ENCODE peak calls at places on chromosome 18, in ten cellular contexts. F, A, Z, L, M, C, N, J, T and Y are unnamed samples.

GRCh38 chr18:45820144-45820745 is 5.2 kb upstream of the SIGLEC15 start:
- DNase-seq in F (no peak), A (no peak), Z (no peak), L (no peak), M (peak; percentile 74), C (no peak), N (no peak), J (no peak), T (no peak), Y (no peak)

GRCh38 chr18:5584751-5585417 is 41.1 kb upstream of the EPB41L3 start:
- DNase-seq in F (no peak), A (no peak), Z (no peak), L (no peak), M (no peak), C (peak; percentile 19), N (peak; percentile 34), J (peak; percentile 13), T (no peak), Y (no peak)

GRCh38 chr18:44409524-44409923 is 271.2 kb upstream of the SETBP1 start:
- DNase-seq in F (no peak), A (no peak), Z (no peak), L (no peak), M (no peak), C (no peak), N (no peak), J (no peak), T (no peak), Y (no peak)

GRCh38 chr18:51527826-51528225 is 330.3 kb upstream of the MEX3C start:
- DNase-seq in F (no peak), A (no peak), Z (no peak), L (no peak), M (no peak), C (no peak), N (no peak), J (no peak), T (no peak), Y (no peak)

GRCh38 chr18:3649559-3650426 is 199.8 kb downstream of the TGIF1 start:
- DNase-seq in F (no peak), A (peak; percentile 78), Z (peak; percentile 50), L (no peak), M (peak; percentile 35), C (no peak), N (peak; percentile 77), J (peak; percentile 67), T (peak; percentile 19), Y (no peak)

GRCh38 chr18:41992066-41992465 is 37.0 kb downstream of the PIK3C3 start:
- DNase-seq in F (no peak), A (no peak), Z (no peak), L (no peak), M (no peak), C (no peak), N (no peak), J (no peak), T (no peak), Y (no peak)

GRCh38 chr18:49628993-49629795 is 67.3 kb downstream of the LIPG start:
- DNase-seq in F (peak; percentile 49), A (no peak), Z (no peak), L (peak; percentile 29), M (peak; percentile 71), C (no peak), N (peak; percentile 42), J (no peak), T (peak; percentile 74), Y (no peak)

GRCh38 chr18:58044370-58045264 is 591 bp downstream of the NEDD4L start:
- DNase-seq in F (peak; percentile 64), A (peak; percentile 75), Z (peak; percentile 44), L (peak; percentile 78), M (peak; percentile 87), C (peak; percentile 79), N (peak; percentile 42), J (peak; percentile 35), T (peak; percentile 62), Y (no peak)

GRCh38 chr18:50875966-50876536 is 2.9 kb upstream of the ME2 start:
- DNase-seq in F (peak; percentile 47), A (no peak), Z (no peak), L (no peak), M (no peak), C (peak; percentile 56), N (no peak), J (no peak), T (no peak), Y (no peak)

GRCh38 chr18:60372141-60372540 is 434 bp downstream of the MC4R start:
- DNase-seq in F (no peak), A (no peak), Z (no peak), L (no peak), M (peak; percentile 44), C (peak; percentile 5), N (no peak), J (no peak), T (no peak), Y (no peak)

GRCh38 chr18:23259701-23260661 is 124.7 kb downstream of the CABLES1 start:
- DNase-seq in F (peak; percentile 79), A (peak; percentile 89), Z (peak; percentile 84), L (peak; percentile 89), M (peak; percentile 94), C (peak; percentile 99), N (peak; percentile 66), J (peak; percentile 89), T (peak; percentile 81), Y (no peak)

GRCh38 chr18:40962784-40963183 is 992.2 kb upstream of the PIK3C3 start:
- DNase-seq in F (no peak), A (no peak), Z (no peak), L (no peak), M (no peak), C (no peak), N (no peak), J (peak; percentile 45), T (no peak), Y (no peak)

GRCh38 chr18:32956591-32957310 is 183.9 kb upstream of the KLHL14 start:
- DNase-seq in F (no peak), A (no peak), Z (no peak), L (no peak), M (no peak), C (peak; percentile 19), N (peak; percentile 85), J (no peak), T (peak; percentile 11), Y (no peak)

GRCh38 chr18:58996131-58996632 is 131.5 kb downstream of the ZNF532 start:
- DNase-seq in F (no peak), A (peak; percentile 72), Z (no peak), L (no peak), M (no peak), C (no peak), N (peak; percentile 80), J (peak; percentile 43), T (no peak), Y (no peak)

GRCh38 chr18:72991379-72991778 is 123.6 kb upstream of the NETO1 start:
- DNase-seq in F (no peak), A (no peak), Z (no peak), L (no peak), M (no peak), C (no peak), N (no peak), J (no peak), T (no peak), Y (no peak)

GRCh38 chr18:48139427-48140347 is 209.2 kb upstream of the SMAD2 start:
- DNase-seq in F (peak; percentile 94), A (no peak), Z (no peak), L (no peak), M (no peak), C (no peak), N (no peak), J (peak; percentile 50), T (peak; percentile 85), Y (no peak)

GRCh38 chr18:46301081-46301480 is 196.9 kb downstream of the HAUS1 start:
- DNase-seq in F (no peak), A (peak; percentile 31), Z (no peak), L (no peak), M (peak; percentile 24), C (no peak), N (no peak), J (no peak), T (no peak), Y (no peak)

DNA sequence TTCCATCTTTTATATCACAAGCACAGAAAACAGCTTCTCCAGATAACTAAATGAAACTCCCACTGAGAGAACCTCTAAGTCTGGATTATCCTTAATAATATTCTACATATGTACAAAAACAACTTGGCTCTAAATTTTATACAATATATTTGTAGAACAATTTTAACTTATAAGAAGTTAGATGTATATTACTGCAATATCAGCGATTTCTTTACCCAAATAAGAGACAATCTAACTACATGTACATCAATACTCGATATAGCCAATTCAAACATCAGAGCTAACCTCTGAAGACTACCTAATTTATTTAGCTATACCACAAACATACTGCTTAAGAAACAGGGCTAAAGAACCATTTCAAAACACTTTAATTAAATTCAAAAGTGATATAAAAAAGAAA is 148.6 kb downstream of the ROCK1 start:
- DNase-seq in F (no peak), A (no peak), Z (no peak), L (no peak), M (no peak), C (no peak), N (no peak), J (no peak), T (no peak), Y (no peak)
- H3K36me3 ChIP-seq in F (no peaks in the 10 kb centered on the region), A (peaks cover 23% of the 10 kb centered on the region), Z (peaks cover 33% of the 10 kb centered on the region), L (peaks cover 35% of the 10 kb centered on the region), M (peaks cover 37% of the 10 kb centered on the region), C (no peaks in the 10 kb centered on the region), N (no peaks in the 10 kb centered on the region), J (peaks cover 12% of the 10 kb centered on the region), T (peaks cover 4% of the 10 kb centered on the region), Y (peaks cover 10% of the 10 kb centered on the region)

GRCh38 chr18:10454800-10455550 is 540 bp downstream of the APCDD1 start:
- DNase-seq in F (no peak), A (no peak), Z (no peak), L (no peak), M (peak; percentile 81), C (peak; percentile 67), N (peak; percentile 30), J (no peak), T (peak; percentile 66), Y (no peak)
- H3K36me3 ChIP-seq in F (no peaks in the 10 kb centered on the region), A (no peaks in the 10 kb centered on the region), Z (no peaks in the 10 kb centered on the region), L (no peaks in the 10 kb centered on the region), M (no peaks in the 10 kb centered on the region), C (no peaks in the 10 kb centered on the region), N (no peaks in the 10 kb centered on the region), J (no peaks in the 10 kb centered on the region), T (no peaks in the 10 kb centered on the region), Y (no peaks in the 10 kb centered on the region)

DNA sequence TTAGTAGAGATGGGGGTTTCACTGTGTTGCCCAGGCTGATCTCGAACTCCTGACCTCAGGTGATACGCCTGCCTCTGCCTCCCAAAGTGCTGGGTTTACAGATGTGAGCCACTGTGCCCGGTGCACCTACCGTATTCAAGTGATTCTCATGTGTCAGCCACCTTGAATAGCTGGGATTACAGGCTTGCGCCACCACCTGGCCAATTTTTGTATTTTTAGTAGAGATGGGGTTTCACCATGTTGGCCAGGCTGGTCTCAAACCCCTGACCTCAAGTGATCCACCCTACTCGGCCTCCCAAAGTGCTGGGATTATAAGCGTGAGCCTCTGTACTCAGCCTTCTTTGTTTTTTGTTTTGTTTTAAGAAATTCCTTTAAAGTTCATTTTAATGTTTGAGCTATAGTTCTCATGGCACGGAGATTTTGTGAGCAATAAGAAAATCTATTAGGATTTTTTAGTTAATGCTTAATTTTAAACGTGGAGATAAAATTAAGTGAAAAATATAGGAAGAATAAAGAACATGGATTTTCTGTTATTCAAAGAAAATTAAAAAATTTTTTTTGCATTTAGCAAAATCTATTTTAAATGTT is 242.6 kb downstream of the PHLPP1 start:
- DNase-seq in F (peak; percentile 67), A (no peak), Z (peak; percentile 43), L (no peak), M (peak; percentile 83), C (peak; percentile 72), N (peak; percentile 49), J (peak; percentile 68), T (peak; percentile 63), Y (no peak)
- H3K36me3 ChIP-seq in F (no peaks in the 10 kb centered on the region), A (no peaks in the 10 kb centered on the region), Z (peaks cover 19% of the 10 kb centered on the region), L (peaks cover 12% of the 10 kb centered on the region), M (peaks cover 6% of the 10 kb centered on the region), C (peaks cover 3% of the 10 kb centered on the region), N (no peaks in the 10 kb centered on the region), J (no peaks in the 10 kb centered on the region), T (no peaks in the 10 kb centered on the region), Y (peaks cover 13% of the 10 kb centered on the region)

GRCh38 chr18:13067124-13067523 is 76.0 kb downstream of the CEP192 start:
- DNase-seq in F (no peak), A (no peak), Z (no peak), L (no peak), M (no peak), C (no peak), N (no peak), J (no peak), T (no peak), Y (no peak)
- H3K36me3 ChIP-seq in F (peaks cover 4% of the 10 kb centered on the region), A (peaks cover 41% of the 10 kb centered on the region), Z (peaks cover 54% of the 10 kb centered on the region), L (peaks cover 64% of the 10 kb centered on the region), M (peaks cover 88% of the 10 kb centered on the region), C (peaks cover 8% of the 10 kb centered on the region), N (no peaks in the 10 kb centered on the region), J (peaks cover 62% of the 10 kb centered on the region), T (peaks cover 40% of the 10 kb centered on the region), Y (peaks cover 48% of the 10 kb centered on the region)